ENCODE peak calls at places on chromosome 18, in four cellular contexts. A is uterus, K is B cell, B is astrocyte of the spinal cord. M is an unnamed sample.

GRCh38 chr18:23401400-23402347 is 51.4 kb upstream of the RIOK3 start:
- DNase-seq in A (no peak), K (no peak), B (peak), M (no peak)

GRCh38 chr18:78986018-78986481 is 6.4 kb downstream of the SALL3 start:
- DNase-seq in A (no peak), K (no peak), B (peak), M (no peak)

GRCh38 chr18:23958036-23958435 is 56.5 kb upstream of the TTC39C start:
- DNase-seq in A (peak), K (no peak), B (peak), M (no peak)

GRCh38 chr18:42107287-42108045 is 152.4 kb downstream of the PIK3C3 start:
- DNase-seq in A (no peak), K (no peak), B (no peak), M (no peak)

GRCh38 chr18:57242285-57242684 is 95.4 kb downstream of the BOD1L2 start:
- DNase-seq in A (no peak), K (no peak), B (no peak), M (no peak)

GRCh38 chr18:54734059-54734458 is 94.2 kb upstream of the RAB27B start:
- DNase-seq in A (no peak), K (no peak), B (peak), M (no peak)

GRCh38 chr18:59565957-59566356 is 131.3 kb downstream of the CCBE1 start:
- DNase-seq in A (no peak), K (no peak), B (no peak), M (no peak)

GRCh38 chr18:490624-491023 is 9.9 kb downstream of the COLEC12 start:
- DNase-seq in A (no peak), K (no peak), B (no peak), M (no peak)

GRCh38 chr18:9082763-9083510 is 19.6 kb upstream of the NDUFV2 start:
- DNase-seq in A (no peak), K (no peak), B (no peak), M (peak)

GRCh38 chr18:60452424-60452823 is 79.8 kb upstream of the MC4R start:
- DNase-seq in A (no peak), K (no peak), B (peak), M (no peak)

GRCh38 chr18:48068916-48069445 is 138.5 kb upstream of the SMAD2 start:
- DNase-seq in A (no peak), K (no peak), B (no peak), M (no peak)

GRCh38 chr18:36851202-36851590 is 22.3 kb downstream of the KIAA1328 start:
- DNase-seq in A (no peak), K (no peak), B (no peak), M (no peak)

GRCh38 chr18:60549338-60549960 is 176.9 kb upstream of the MC4R start:
- DNase-seq in A (no peak), K (peak), B (peak), M (peak)

GRCh38 chr18:26710460-26711096 is 154.9 kb downstream of the AQP4 start:
- DNase-seq in A (no peak), K (no peak), B (no peak), M (peak)

GRCh38 chr18:5518899-5519371 is 24.9 kb downstream of the EPB41L3 start:
- DNase-seq in A (no peak), K (no peak), B (peak), M (no peak)

GRCh38 chr18:50848038-50848437 is 28.2 kb upstream of the MRO start:
- DNase-seq in A (no peak), K (no peak), B (no peak), M (no peak)

GRCh38 chr18:54928236-54928635 is 31.0 kb downstream of the CCDC68 start:
- DNase-seq in A (no peak), K (no peak), B (no peak), M (no peak)

GRCh38 chr18:9146224-9146623 is 9.6 kb downstream of the ANKRD12 start:
- DNase-seq in A (no peak), K (no peak), B (no peak), M (no peak)

GRCh38 chr18:56952026-56952425 is 194.9 kb upstream of the BOD1L2 start:
- DNase-seq in A (no peak), K (no peak), B (no peak), M (no peak)

GRCh38 chr18:26965206-26965605 is 99.7 kb upstream of the AQP4 start:
- DNase-seq in A (no peak), K (no peak), B (no peak), M (no peak)

GRCh38 chr18:40407913-40408312 is 1547.1 kb upstream of the PIK3C3 start:
- DNase-seq in A (no peak), K (no peak), B (peak), M (no peak)

GRCh38 chr18:58887613-58887963 is 22.9 kb downstream of the ZNF532 start:
- DNase-seq in A (peak), K (peak), B (peak), M (peak)

GRCh38 chr18:39969813-39970494 is 1985.1 kb upstream of the PIK3C3 start:
- DNase-seq in A (no peak), K (no peak), B (peak), M (no peak)

GRCh38 chr18:50310080-50310479 is 22.6 kb upstream of the CXXC1 start:
- DNase-seq in A (no peak), K (no peak), B (no peak), M (no peak)

GRCh38 chr18:72544092-72544886 is at the start of gene CBLN2:
- DNase-seq in A (no peak), K (peak), B (peak), M (peak)

GRCh38 chr18:6107794-6108193 is 212.5 kb upstream of the TMEM200C start:
- DNase-seq in A (no peak), K (no peak), B (no peak), M (no peak)

GRCh38 chr18:76619342-76620315 is 124.6 kb upstream of the ZNF516 start:
- DNase-seq in A (peak), K (no peak), B (peak), M (no peak)

GRCh38 chr18:27130029-27130428 is 55.1 kb downstream of the CHST9 start:
- DNase-seq in A (no peak), K (no peak), B (no peak), M (no peak)

DNA sequence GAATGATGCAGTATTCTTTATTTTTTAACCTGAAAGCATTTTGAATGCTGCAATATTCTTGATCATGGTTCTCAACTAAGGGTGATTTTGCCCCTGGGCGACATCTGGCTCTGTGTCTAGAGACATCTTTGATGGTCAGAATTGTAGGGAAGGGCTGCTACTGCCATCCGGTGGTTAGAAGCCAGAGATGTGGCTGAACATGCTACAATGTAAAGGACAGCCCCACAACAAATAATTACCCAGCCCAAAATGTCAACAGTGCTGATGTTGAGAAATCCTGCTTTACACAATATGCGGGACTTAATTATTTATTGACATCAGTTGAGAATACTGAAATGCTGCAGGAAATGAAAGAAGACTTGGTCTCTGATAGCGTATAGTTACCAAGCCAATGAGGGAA is 37.5 kb upstream of the SERPINB2 start:
- DNase-seq in A (no peak), K (no peak), B (no peak), M (peak)
- TF ChIP-seq CTCF in A (no peak), K (no peak), B (peak), M (no peak)

GRCh38 chr18:31563778-31564177 is 27.9 kb upstream of the TTR start:
- DNase-seq in A (no peak), K (no peak), B (no peak), M (no peak)
- TF ChIP-seq CTCF in A (no peak), K (no peak), B (no peak), M (no peak)

GRCh38 chr18:11581286-11581685 is 28.1 kb upstream of the SLC35G4 start:
- DNase-seq in A (no peak), K (no peak), B (no peak), M (no peak)
- TF ChIP-seq CTCF in A (no peak), K (no peak), B (no peak), M (no peak)

GRCh38 chr18:22168360-22168921 is 948 bp upstream of the GATA6 start:
- DNase-seq in A (peak), K (no peak), B (no peak), M (peak)
- TF ChIP-seq CTCF in A (peak), K (no peak), B (no peak), M (no peak)

GRCh38 chr18:64137914-64138313 is 11.0 kb downstream of the LINC00305 start:
- DNase-seq in A (no peak), K (no peak), B (no peak), M (no peak)

GRCh38 chr18:64132871-64133270 is 16.0 kb downstream of the LINC00305 start:
- DNase-seq in A (no peak), K (no peak), B (no peak), M (no peak)

GRCh38 chr18:64131314-64131713 is 17.6 kb downstream of the LINC00305 start:
- DNase-seq in A (no peak), K (no peak), B (no peak), M (no peak)

DNA sequence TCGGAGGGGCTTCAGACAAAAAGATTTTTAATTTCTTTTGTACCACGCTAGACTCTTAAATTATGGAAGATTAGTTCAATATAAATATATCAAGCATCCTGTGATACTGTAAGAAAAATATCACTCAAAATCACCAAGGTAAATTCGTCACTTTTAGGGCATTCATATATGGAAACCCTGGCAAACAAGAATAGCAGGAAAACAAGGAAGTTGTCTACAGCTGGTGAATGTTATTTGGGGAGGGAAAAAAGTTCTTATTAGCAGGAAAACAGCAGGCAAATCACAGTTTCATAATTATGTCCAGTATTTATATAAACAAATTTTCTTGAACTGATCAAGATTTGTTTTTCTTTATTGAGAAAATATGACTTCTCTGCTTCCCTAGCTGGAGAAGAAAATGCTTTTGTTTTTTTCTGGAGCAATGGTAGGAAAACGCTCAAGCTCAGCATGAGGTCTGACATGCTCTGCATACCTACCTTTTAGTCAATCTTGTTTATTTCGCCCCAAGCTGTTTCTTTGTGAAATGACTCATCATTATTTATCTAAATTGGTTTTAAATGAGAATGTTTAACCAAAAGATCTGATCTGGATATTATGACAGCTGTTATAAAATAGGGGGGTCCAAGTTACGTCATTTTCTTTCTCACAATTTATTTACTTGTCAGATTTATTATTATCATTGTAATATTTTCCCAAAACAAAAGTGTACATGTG is 14.7 kb downstream of the LINC00305 start:
- DNase-seq in A (no peak), K (no peak), B (peak), M (no peak)
- TF ChIP-seq CTCF in A (no peak), K (no peak), B (no peak), M (no peak)

DNA sequence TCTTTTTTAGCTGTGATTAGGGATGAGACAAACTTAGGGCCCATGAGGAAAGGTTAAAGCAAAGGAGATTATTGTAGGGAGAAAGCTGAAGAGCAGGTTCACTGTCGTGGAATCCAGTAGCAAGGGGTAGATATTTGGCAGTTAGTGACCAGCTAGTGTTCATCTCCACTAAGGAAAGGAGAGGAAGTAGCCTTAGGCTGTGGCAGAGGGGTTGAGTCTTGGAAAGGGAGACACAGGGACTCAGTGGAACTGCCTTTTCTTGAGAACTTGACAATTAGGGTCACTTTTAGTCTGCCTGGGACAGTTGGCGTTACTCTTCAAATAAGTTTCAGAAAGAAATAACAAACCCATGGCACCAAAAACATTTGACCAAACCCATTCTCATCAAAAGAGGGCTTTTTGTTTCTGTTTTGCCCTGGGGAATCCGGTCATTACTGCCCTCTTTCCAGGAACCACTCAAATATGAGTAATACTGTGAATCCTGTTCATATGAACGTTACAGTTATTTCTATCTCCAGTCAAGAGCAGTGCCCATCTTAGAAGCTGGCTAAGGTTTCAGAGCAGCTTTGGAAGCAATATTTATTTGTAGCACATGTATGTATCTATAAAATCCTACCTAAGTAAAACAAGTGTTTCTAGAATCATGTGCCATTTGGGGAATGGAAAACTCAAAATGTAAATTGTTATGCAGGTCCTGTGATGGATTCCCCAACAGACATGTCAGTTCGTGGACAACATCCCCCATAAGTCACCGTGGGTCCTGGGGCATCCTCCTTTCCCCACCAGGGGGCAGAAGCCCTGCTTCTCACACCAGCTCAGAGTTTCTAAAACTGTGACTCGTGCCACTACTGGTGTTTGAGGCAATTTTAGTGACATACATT is 77.3 kb upstream of the PHLPP1 start:
- DNase-seq in A (no peak), K (peak), B (no peak), M (peak)
- TF ChIP-seq CTCF in A (no peak), K (peak), B (peak), M (peak)

GRCh38 chr18:80249217-80250093 is 2.1 kb upstream of the PARD6G start:
- DNase-seq in A (no peak), K (no peak), B (no peak), M (no peak)

GRCh38 chr18:80244956-80245730 is 2.2 kb downstream of the PARD6G start:
- DNase-seq in A (no peak), K (no peak), B (no peak), M (no peak)

GRCh38 chr18:80245781-80246655 is 1.3 kb downstream of the PARD6G start:
- DNase-seq in A (peak), K (no peak), B (no peak), M (no peak)

GRCh38 chr18:80246656-80247402 is 485 bp downstream of the PARD6G start:
- DNase-seq in A (peak), K (peak), B (no peak), M (peak)

GRCh38 chr18:80247403-80247916 is at the start of gene PARD6G:
- DNase-seq in A (peak), K (peak), B (peak), M (peak)
- TF ChIP-seq CTCF in A (peak), K (no peak), B (peak), M (no peak)

DNA sequence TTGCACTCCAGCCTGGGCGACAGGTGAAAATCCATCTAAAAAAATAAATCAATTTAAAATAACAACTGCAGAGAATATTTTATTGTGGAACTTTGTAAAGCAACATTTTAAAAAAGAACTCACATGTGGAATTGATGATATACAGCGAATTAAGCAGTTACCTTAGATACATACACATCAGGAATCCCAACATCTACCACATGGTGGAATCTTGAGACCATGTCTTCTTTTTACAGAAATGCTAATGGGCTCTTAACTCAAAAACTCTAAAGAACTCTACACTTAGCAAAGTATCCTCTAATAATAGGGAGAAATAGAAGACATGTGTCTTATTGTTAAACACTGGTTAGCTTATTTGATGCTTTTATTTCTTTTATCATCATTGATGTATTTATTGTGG is 373.6 kb downstream of the CDH7 start:
- DNase-seq in A (no peak), K (no peak), B (no peak), M (no peak)
- TF ChIP-seq CTCF in A (no peak), K (no peak), B (no peak), M (no peak)

GRCh38 chr18:13301691-13302469 is 83.3 kb downstream of the LDLRAD4 start:
- DNase-seq in A (no peak), K (no peak), B (no peak), M (no peak)
- TF ChIP-seq CTCF in A (no peak), K (no peak), B (no peak), M (no peak)